ENCODE peak calls at places on chromosomes 3 and 15, in ten cellular contexts. O is GM20000; X is brain microvascular endothelial cell; D is coronary artery; K is CD4-positive, alpha-beta T cell; E is progenitor cell of endocrine pancreas; V is tibial nerve; U is neural progenitor cell; J is mammary epithelial cell; Q is Calu3. N is an unnamed sample.

GRCh38 chr3:122484985-122485384 is 29.8 kb downstream of the KPNA1 start:
- DNase-seq in O (no peak), X (peak), D (no peak), K (no peak), E (no peak), V (no peak), U (no peak), J (peak), Q (peak), N (no peak)

GRCh38 chr3:36734742-36735141 is 29.6 kb downstream of the DCLK3 start:
- DNase-seq in O (no peak), X (no peak), D (no peak), K (no peak), E (no peak), V (no peak), U (no peak), J (no peak), Q (no peak), N (no peak)

GRCh38 chr3:15055019-15055557 is 10.0 kb downstream of the MRPS25 start:
- DNase-seq in O (peak), X (peak), D (no peak), K (peak), E (no peak), V (no peak), U (no peak), J (no peak), Q (no peak), N (peak)

GRCh38 chr3:178623666-178624255 is 87.5 kb downstream of the KCNMB2 start:
- DNase-seq in O (no peak), X (no peak), D (no peak), K (no peak), E (no peak), V (no peak), U (no peak), J (no peak), Q (no peak), N (no peak)

GRCh38 chr3:51401639-51402166 is 10.6 kb downstream of the RBM15B start:
- DNase-seq in O (no peak), X (no peak), D (no peak), K (no peak), E (no peak), V (no peak), U (no peak), J (no peak), Q (no peak), N (no peak)

GRCh38 chr15:35514759-35515158 is 31.2 kb downstream of the DPH6 start:
- DNase-seq in O (no peak), X (peak), D (no peak), K (no peak), E (no peak), V (no peak), U (no peak), J (no peak), Q (no peak), N (no peak)

GRCh38 chr3:73622135-73622534 is 2.6 kb downstream of the PDZRN3 start:
- DNase-seq in O (no peak), X (no peak), D (peak), K (no peak), E (peak), V (no peak), U (peak), J (no peak), Q (no peak), N (no peak)

GRCh38 chr15:29208352-29208751 is 61.3 kb downstream of the NSMCE3 start:
- DNase-seq in O (no peak), X (peak), D (no peak), K (no peak), E (no peak), V (no peak), U (no peak), J (no peak), Q (no peak), N (no peak)

GRCh38 chr3:144272715-144273114 is 301.1 kb downstream of the DIPK2A start:
- DNase-seq in O (no peak), X (no peak), D (no peak), K (no peak), E (no peak), V (no peak), U (no peak), J (no peak), Q (no peak), N (no peak)

GRCh38 chr3:81864273-81864672 is 102.8 kb upstream of the GBE1 start:
- DNase-seq in O (no peak), X (no peak), D (no peak), K (no peak), E (no peak), V (no peak), U (peak), J (no peak), Q (no peak), N (no peak)

GRCh38 chr15:72534522-72534921 is 60.4 kb downstream of the ARIH1 start:
- DNase-seq in O (no peak), X (no peak), D (no peak), K (peak), E (no peak), V (no peak), U (no peak), J (no peak), Q (no peak), N (no peak)

GRCh38 chr15:91954211-91954804 is 100.8 kb downstream of the SLCO3A1 start:
- DNase-seq in O (no peak), X (no peak), D (no peak), K (no peak), E (peak), V (no peak), U (no peak), J (no peak), Q (no peak), N (no peak)

GRCh38 chr3:28986922-28987321 is 293.9 kb upstream of the RBMS3 start:
- DNase-seq in O (no peak), X (no peak), D (no peak), K (no peak), E (no peak), V (no peak), U (no peak), J (peak), Q (no peak), N (no peak)

GRCh38 chr15:23504003-23504402 is 57.0 kb upstream of the GOLGA6L2 start:
- DNase-seq in O (no peak), X (no peak), D (no peak), K (no peak), E (no peak), V (no peak), U (no peak), J (no peak), Q (no peak), N (no peak)

GRCh38 chr15:71595846-71596553 is 214.4 kb upstream of the NR2E3 start:
- DNase-seq in O (no peak), X (no peak), D (no peak), K (no peak), E (no peak), V (no peak), U (no peak), J (no peak), Q (no peak), N (no peak)

GRCh38 chr3:126746395-126747177 is 42.5 kb downstream of the CHCHD6 start:
- DNase-seq in O (no peak), X (peak), D (peak), K (no peak), E (no peak), V (peak), U (no peak), J (peak), Q (peak), N (no peak)

GRCh38 chr3:190877925-190878324 is 15.4 kb upstream of the GMNC start:
- DNase-seq in O (no peak), X (no peak), D (no peak), K (no peak), E (no peak), V (no peak), U (no peak), J (no peak), Q (no peak), N (no peak)
- TF ChIP-seq CTCF in O (peak), X (peak), D (no peak), K (no peak), E (peak), V (no peak), U (peak), J (peak), Q (peak), N (peak)

GRCh38 chr3:142180761-142181362 is 31.5 kb upstream of the TFDP2 start:
- DNase-seq in O (peak), X (peak), D (no peak), K (peak), E (no peak), V (peak), U (peak), J (peak), Q (peak), N (peak)
- TF ChIP-seq CTCF in O (peak), X (peak), D (peak), K (peak), E (peak), V (peak), U (peak), J (peak), Q (peak), N (no peak)

GRCh38 chr3:133574260-133574881 is 885 bp downstream of the CDV3 start:
- DNase-seq in O (peak), X (peak), D (peak), K (peak), E (peak), V (peak), U (peak), J (peak), Q (peak), N (peak)
- TF ChIP-seq CTCF in O (no peak), X (peak), D (no peak), K (no peak), E (peak), V (no peak), U (peak), J (peak), Q (no peak), N (peak)

DNA sequence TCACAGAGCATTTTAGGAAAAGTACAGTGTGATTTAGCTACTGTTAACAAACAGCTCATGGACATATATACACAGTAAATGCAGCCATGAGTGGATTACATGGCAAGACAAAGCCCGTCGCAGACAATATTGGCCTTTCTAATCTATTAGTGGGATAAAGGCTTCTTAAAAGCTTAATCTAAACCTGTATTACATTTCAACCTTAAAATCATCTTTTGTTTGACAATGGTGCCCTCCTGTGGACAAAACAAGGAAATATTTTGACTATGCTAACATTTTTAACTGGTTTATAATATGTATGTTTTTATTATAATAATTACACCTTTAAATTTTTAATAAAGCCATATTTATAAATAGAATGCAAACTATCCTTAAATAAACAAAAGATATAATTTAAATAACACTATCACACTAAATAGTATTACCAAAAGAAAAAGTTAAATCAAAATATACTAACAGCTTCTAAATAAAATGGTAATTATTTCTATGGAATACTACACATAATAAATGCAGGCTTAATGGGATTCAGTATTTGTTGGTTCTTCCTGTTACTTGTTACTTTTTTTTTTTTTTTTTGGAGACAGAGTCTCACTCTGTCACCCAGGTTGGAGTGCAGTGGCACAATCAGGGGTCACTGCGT is 38.6 kb downstream of the TAFA4 start:
- DNase-seq in O (peak), X (peak), D (no peak), K (no peak), E (no peak), V (peak), U (peak), J (peak), Q (peak), N (peak)
- TF ChIP-seq CTCF in O (no peak), X (no peak), D (no peak), K (peak), E (peak), V (peak), U (peak), J (peak), Q (peak), N (peak)

GRCh38 chr15:32763295-32763694 is 45.5 kb downstream of the GREM1 start:
- DNase-seq in O (no peak), X (no peak), D (no peak), K (no peak), E (no peak), V (no peak), U (no peak), J (no peak), Q (no peak), N (no peak)
- TF ChIP-seq CTCF in O (no peak), X (no peak), D (no peak), K (no peak), E (no peak), V (no peak), U (no peak), J (no peak), Q (no peak), N (no peak)

DNA sequence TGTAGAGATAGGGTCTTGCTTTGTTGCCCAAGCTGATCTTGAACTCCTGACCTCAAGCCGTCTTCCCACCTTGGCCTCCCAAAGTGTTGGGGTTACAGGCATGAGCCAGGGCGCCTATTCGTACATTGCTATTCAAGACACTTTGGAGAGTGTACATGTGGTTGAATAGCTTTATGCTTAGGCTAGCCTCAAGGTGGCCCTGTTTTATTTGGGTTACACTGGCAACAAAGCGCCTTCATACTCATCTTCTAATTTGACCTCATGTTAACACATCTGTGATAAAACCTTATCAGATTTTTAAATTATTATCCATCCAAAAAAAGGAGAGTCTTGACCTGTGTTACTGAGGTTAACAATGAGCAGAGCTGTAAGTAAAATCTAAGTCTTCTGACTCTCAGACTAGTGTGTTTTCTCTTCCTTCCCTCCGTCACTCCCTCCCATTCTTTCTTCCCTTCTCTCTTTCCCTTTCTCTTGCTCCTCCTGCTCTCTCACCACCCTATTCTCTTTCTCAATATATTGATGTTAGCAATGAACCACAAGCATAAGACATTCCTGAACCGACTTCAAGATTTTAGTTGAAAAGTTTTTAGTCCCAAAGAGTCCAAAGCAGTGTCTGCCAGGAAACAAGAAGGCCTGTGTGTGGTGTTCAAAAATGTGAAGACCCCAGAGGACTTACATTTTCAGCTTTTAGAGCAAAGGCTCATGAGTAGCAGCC is 603.7 kb upstream of the CFAP20DC start:
- DNase-seq in O (no peak), X (no peak), D (no peak), K (no peak), E (no peak), V (no peak), U (no peak), J (peak), Q (no peak), N (no peak)
- TF ChIP-seq CTCF in O (no peak), X (no peak), D (no peak), K (no peak), E (no peak), V (no peak), U (no peak), J (peak), Q (no peak), N (no peak)

DNA sequence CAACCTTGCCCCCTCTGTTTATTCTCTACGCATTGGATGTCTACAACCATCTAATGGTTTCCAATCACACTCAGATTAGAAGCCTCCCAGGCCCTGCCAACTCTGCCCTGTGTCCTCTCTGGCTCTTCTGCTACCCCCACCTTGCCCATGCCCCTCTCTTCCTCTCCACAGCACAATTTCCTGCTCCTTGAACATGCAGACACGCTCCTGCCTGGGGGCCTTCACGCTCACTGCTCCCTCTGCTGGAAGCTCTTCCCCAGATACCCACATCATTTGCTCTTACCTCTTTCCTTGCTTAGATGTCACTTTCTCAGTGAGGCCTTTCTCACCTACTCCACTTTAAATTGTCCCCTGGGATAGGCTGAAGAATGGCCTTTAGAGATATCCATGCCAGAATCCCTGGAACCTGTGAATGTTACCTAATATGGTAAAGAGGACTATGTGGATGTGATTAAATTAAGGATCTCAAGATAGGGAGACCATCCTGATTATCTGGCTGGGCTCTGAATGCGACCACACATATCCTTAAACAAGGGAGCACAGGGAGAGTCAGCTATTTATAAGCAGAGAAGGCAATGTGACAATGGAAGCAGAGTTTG is 9.9 kb downstream of the KY start:
- DNase-seq in O (no peak), X (peak), D (peak), K (no peak), E (no peak), V (no peak), U (peak), J (no peak), Q (peak), N (no peak)
- TF ChIP-seq CTCF in O (peak), X (peak), D (no peak), K (no peak), E (peak), V (no peak), U (peak), J (peak), Q (peak), N (peak)

GRCh38 chr3:5235655-5236054 is 48.1 kb downstream of the EDEM1 start:
- DNase-seq in O (no peak), X (no peak), D (no peak), K (no peak), E (no peak), V (no peak), U (no peak), J (no peak), Q (no peak), N (no peak)
- TF ChIP-seq CTCF in O (no peak), X (no peak), D (no peak), K (no peak), E (no peak), V (no peak), U (no peak), J (no peak), Q (no peak), N (no peak)

GRCh38 chr3:116512281-116512680 is 67.0 kb upstream of the LSAMP start:
- DNase-seq in O (no peak), X (no peak), D (no peak), K (no peak), E (no peak), V (no peak), U (no peak), J (no peak), Q (no peak), N (no peak)

GRCh38 chr3:116512931-116513330 is 67.6 kb upstream of the LSAMP start:
- DNase-seq in O (no peak), X (no peak), D (no peak), K (no peak), E (no peak), V (no peak), U (no peak), J (no peak), Q (no peak), N (no peak)

GRCh38 chr3:116517308-116517707 is 72.0 kb upstream of the LSAMP start:
- DNase-seq in O (no peak), X (peak), D (no peak), K (no peak), E (no peak), V (no peak), U (peak), J (no peak), Q (peak), N (peak)
- TF ChIP-seq CTCF in O (peak), X (peak), D (no peak), K (no peak), E (peak), V (no peak), U (peak), J (peak), Q (no peak), N (peak)

GRCh38 chr15:88335074-88335473 is 78.5 kb upstream of the NTRK3 start:
- DNase-seq in O (no peak), X (no peak), D (no peak), K (no peak), E (no peak), V (no peak), U (no peak), J (no peak), Q (no peak), N (no peak)
- TF ChIP-seq CTCF in O (no peak), X (no peak), D (no peak), K (no peak), E (no peak), V (no peak), U (no peak), J (no peak), Q (no peak), N (no peak)

N was measured in GM13976.